ENCODE peak calls at places on chromosomes 12 and 14, in four cellular contexts. One of them, this sample, is unnamed.

GRCh38 chr12:105334568-105334967 is 4.1 kb downstream of the C12orf75 start:
- DNase-seq in tibial artery: no peak
- DNase-seq in mesendoderm: peak; percentile 59
- DNase-seq in breast epithelium: no peak
- DNase-seq in this sample: no peak

GRCh38 chr12:64733857-64734256 is 25.3 kb downstream of the GNS start:
- DNase-seq in tibial artery: no peak
- DNase-seq in mesendoderm: no peak
- DNase-seq in breast epithelium: no peak
- DNase-seq in this sample: peak; percentile 67

GRCh38 chr14:65213316-65213715 is 111.0 kb upstream of the MAX start:
- DNase-seq in tibial artery: no peak
- DNase-seq in mesendoderm: no peak
- DNase-seq in breast epithelium: no peak
- DNase-seq in this sample: no peak

GRCh38 chr12:67943295-67943892 is 45.9 kb upstream of the IFNG-AS1 start:
- DNase-seq in tibial artery: peak; percentile 89
- DNase-seq in mesendoderm: peak; percentile 69
- DNase-seq in breast epithelium: no peak
- DNase-seq in this sample: no peak

GRCh38 chr12:73678335-73678734 is 859.3 kb upstream of the ATXN7L3B start:
- DNase-seq in tibial artery: no peak
- DNase-seq in mesendoderm: peak; percentile 22
- DNase-seq in breast epithelium: no peak
- DNase-seq in this sample: no peak

GRCh38 chr12:31362759-31363415 is 36.9 kb upstream of the SINHCAF start:
- DNase-seq in tibial artery: no peak
- DNase-seq in mesendoderm: peak; percentile 80
- DNase-seq in breast epithelium: no peak
- DNase-seq in this sample: no peak

GRCh38 chr12:64193045-64193444 is 29.1 kb downstream of the KICS2 start:
- DNase-seq in tibial artery: no peak
- DNase-seq in mesendoderm: no peak
- DNase-seq in breast epithelium: no peak
- DNase-seq in this sample: no peak

GRCh38 chr12:10154145-10154496 is 17.8 kb downstream of the OLR1 start:
- DNase-seq in tibial artery: no peak
- DNase-seq in mesendoderm: no peak
- DNase-seq in breast epithelium: no peak
- DNase-seq in this sample: no peak

GRCh38 chr12:27843714-27844245 is 63.7 kb upstream of the MANSC4 start:
- DNase-seq in tibial artery: no peak
- DNase-seq in mesendoderm: peak; percentile 13
- DNase-seq in breast epithelium: no peak
- DNase-seq in this sample: no peak

GRCh38 chr12:75996907-75997447 is 34.6 kb downstream of the PHLDA1 start:
- DNase-seq in tibial artery: no peak
- DNase-seq in mesendoderm: no peak
- DNase-seq in breast epithelium: no peak
- DNase-seq in this sample: no peak

GRCh38 chr14:76904100-76904739 is 78.0 kb downstream of the LRRC74A start:
- DNase-seq in tibial artery: peak; percentile 60
- DNase-seq in mesendoderm: no peak
- DNase-seq in breast epithelium: no peak
- DNase-seq in this sample: no peak

GRCh38 chr12:88388566-88389269 is 191.6 kb downstream of the KITLG start:
- DNase-seq in tibial artery: no peak
- DNase-seq in mesendoderm: no peak
- DNase-seq in breast epithelium: no peak
- DNase-seq in this sample: no peak

GRCh38 chr14:105050551-105050897 is 14.7 kb downstream of the GPR132 start:
- DNase-seq in tibial artery: peak; percentile 23
- DNase-seq in mesendoderm: no peak
- DNase-seq in breast epithelium: no peak
- DNase-seq in this sample: no peak

GRCh38 chr12:4346931-4347330 is 25.9 kb downstream of the TIGAR start:
- DNase-seq in tibial artery: no peak
- DNase-seq in mesendoderm: no peak
- DNase-seq in breast epithelium: no peak
- DNase-seq in this sample: no peak

DNA sequence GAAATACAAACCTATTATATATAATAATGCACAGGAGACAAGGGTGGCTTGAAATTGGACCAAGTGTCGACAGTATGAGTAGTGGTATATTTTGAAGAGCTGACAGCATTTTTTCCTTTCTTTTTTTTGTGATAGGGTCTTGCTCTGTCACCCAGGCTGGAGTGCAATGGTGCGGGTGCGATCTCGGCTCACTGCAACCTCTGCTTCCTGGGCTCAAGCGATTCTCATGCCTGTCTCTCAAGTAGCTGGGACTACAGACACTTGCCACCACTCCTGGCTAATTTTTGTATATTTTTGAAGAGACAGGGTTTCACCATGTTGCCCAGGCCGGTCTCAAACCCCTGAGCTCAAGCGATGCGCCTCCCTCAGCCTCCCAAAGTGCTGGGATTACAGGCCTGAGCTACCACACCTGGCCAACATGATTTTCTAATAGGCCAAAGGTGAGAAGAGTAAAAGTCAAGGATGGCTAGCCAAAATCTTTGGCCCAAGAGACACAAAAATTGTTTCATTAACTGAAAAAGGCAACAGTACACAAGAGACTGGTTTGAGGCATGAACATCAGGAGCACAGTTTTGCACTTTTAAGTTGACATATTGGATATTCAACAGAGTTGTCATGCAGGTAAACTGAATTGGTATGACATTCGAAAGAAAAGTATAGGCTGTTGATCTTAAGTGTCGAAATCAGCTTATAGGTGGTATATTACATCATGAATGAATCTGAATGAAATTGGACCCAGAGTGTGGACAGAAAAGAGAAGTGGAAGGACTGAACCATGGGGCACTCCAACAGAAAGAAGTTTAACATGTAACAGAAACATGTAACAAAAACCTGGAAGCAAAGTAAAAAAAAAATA is 12.5 kb downstream of the HNRNPC start:
- DNase-seq in tibial artery: no peak
- DNase-seq in mesendoderm: no peak
- DNase-seq in breast epithelium: no peak
- DNase-seq in this sample: no peak
- H3K27ac ChIP-seq in tibial artery: no peak overlapping the region
- H3K27ac ChIP-seq in mesendoderm: no peak overlapping the region
- H3K27ac ChIP-seq in breast epithelium: peak overlapping the region; percentile 41
- H3K27ac ChIP-seq in this sample: no peak overlapping the region

GRCh38 chr14:59925797-59926196 is 5.9 kb downstream of the LRRC9 start:
- DNase-seq in tibial artery: no peak
- DNase-seq in mesendoderm: no peak
- DNase-seq in breast epithelium: no peak
- DNase-seq in this sample: no peak

GRCh38 chr14:59918824-59919581 is 941 bp upstream of the LRRC9 start:
- DNase-seq in tibial artery: no peak
- DNase-seq in mesendoderm: peak; percentile 48
- DNase-seq in breast epithelium: no peak
- DNase-seq in this sample: no peak

GRCh38 chr14:59919582-59920377 is at the start of gene LRRC9:
- DNase-seq in tibial artery: no peak
- DNase-seq in mesendoderm: peak; percentile 99
- DNase-seq in breast epithelium: no peak
- DNase-seq in this sample: no peak

GRCh38 chr14:59920378-59920683 is 387 bp downstream of the LRRC9 start:
- DNase-seq in tibial artery: no peak
- DNase-seq in mesendoderm: no peak
- DNase-seq in breast epithelium: no peak
- DNase-seq in this sample: no peak
- H3K27ac ChIP-seq in tibial artery: no peak overlapping the region
- H3K27ac ChIP-seq in mesendoderm: peak overlapping the region; percentile 17
- H3K27ac ChIP-seq in breast epithelium: no peak overlapping the region
- H3K27ac ChIP-seq in this sample: no peak overlapping the region

GRCh38 chr12:92624236-92624635 is 78.6 kb upstream of the PLEKHG7 start:
- DNase-seq in tibial artery: no peak
- DNase-seq in mesendoderm: no peak
- DNase-seq in breast epithelium: no peak
- DNase-seq in this sample: no peak

GRCh38 chr12:92628476-92628875 is 74.3 kb upstream of the PLEKHG7 start:
- DNase-seq in tibial artery: no peak
- DNase-seq in mesendoderm: no peak
- DNase-seq in breast epithelium: no peak
- DNase-seq in this sample: no peak

GRCh38 chr12:92623386-92623785 is 79.4 kb upstream of the PLEKHG7 start:
- DNase-seq in tibial artery: no peak
- DNase-seq in mesendoderm: no peak
- DNase-seq in breast epithelium: no peak
- DNase-seq in this sample: no peak

GRCh38 chr12:92627511-92627910 is 75.3 kb upstream of the PLEKHG7 start:
- DNase-seq in tibial artery: no peak
- DNase-seq in mesendoderm: no peak
- DNase-seq in breast epithelium: no peak
- DNase-seq in this sample: no peak

DNA sequence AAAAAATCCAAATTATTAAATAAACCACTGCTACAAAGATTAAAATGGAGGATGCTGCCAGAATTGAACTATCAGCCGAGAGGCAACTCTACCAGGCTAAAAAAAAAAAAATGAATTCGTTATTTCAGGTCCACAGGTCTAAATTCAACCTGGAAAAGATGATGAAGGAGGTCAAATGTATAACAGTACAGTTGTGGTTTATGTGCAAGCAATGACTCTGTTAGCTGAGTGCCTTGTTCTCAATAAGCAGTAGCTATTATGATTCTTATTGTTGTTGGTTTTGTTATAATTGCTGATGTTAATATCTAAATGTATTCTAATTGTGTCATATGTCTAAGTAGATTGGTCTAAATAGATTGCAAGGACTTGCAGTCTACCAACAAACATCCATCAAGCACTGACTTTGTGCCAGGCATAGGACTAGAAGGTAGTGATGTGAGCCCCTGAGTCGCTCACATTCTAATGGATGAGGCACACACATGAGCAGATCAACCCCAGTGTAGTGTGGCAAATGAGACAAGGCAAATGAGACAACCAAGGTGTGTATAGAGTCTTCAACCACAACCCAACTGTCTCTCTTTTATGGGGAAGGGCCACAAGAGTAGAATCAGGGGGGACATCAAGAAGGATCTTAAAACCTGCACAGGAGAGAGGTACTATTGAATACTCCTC is 77.0 kb upstream of the PLEKHG7 start:
- DNase-seq in tibial artery: no peak
- DNase-seq in mesendoderm: no peak
- DNase-seq in breast epithelium: no peak
- DNase-seq in this sample: no peak
- H3K27ac ChIP-seq in tibial artery: no peak overlapping the region
- H3K27ac ChIP-seq in mesendoderm: no peak overlapping the region
- H3K27ac ChIP-seq in breast epithelium: no peak overlapping the region
- H3K27ac ChIP-seq in this sample: no peak overlapping the region

DNA sequence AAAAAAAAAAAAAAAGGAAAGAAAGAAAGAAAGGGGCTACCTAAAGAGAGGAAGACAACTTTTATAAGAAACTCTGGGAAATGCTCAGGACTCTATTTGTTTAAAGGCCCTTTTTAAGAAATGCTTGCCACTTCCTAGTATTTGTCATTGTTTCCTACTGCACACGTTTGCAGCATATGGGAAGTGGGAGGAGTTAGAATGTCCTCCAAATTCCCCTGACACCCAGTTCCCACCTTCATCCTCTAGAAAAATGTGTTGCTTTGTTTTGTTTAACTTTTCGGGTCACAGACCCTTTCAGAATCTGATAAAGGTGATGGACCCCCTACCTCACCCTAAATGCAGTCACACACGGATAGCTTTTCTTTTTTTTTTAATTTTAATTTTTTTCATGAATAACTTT is 40.8 kb downstream of the NINJ2 start:
- DNase-seq in tibial artery: no peak
- DNase-seq in mesendoderm: no peak
- DNase-seq in breast epithelium: no peak
- DNase-seq in this sample: no peak
- H3K27ac ChIP-seq in tibial artery: no peak overlapping the region
- H3K27ac ChIP-seq in mesendoderm: no peak overlapping the region
- H3K27ac ChIP-seq in breast epithelium: no peak overlapping the region
- H3K27ac ChIP-seq in this sample: no peak overlapping the region

GRCh38 chr12:115205755-115206308 is 521.9 kb upstream of the TBX3 start:
- DNase-seq in tibial artery: no peak
- DNase-seq in mesendoderm: no peak
- DNase-seq in breast epithelium: no peak
- DNase-seq in this sample: no peak

GRCh38 chr12:115207216-115207915 is 523.4 kb upstream of the TBX3 start:
- DNase-seq in tibial artery: no peak
- DNase-seq in mesendoderm: peak; percentile 31
- DNase-seq in breast epithelium: no peak
- DNase-seq in this sample: no peak

GRCh38 chr12:115210533-115211252 is 526.7 kb upstream of the TBX3 start:
- DNase-seq in tibial artery: no peak
- DNase-seq in mesendoderm: no peak
- DNase-seq in breast epithelium: no peak
- DNase-seq in this sample: no peak

GRCh38 chr12:115209230-115209629 is 525.3 kb upstream of the TBX3 start:
- DNase-seq in tibial artery: no peak
- DNase-seq in mesendoderm: no peak
- DNase-seq in breast epithelium: no peak
- DNase-seq in this sample: no peak

GRCh38 chr12:115208098-115208497 is 524.1 kb upstream of the TBX3 start:
- DNase-seq in tibial artery: no peak
- DNase-seq in mesendoderm: peak; percentile 42
- DNase-seq in breast epithelium: no peak
- DNase-seq in this sample: no peak
- H3K27ac ChIP-seq in tibial artery: no peak overlapping the region
- H3K27ac ChIP-seq in mesendoderm: no peak overlapping the region
- H3K27ac ChIP-seq in breast epithelium: no peak overlapping the region
- H3K27ac ChIP-seq in this sample: no peak overlapping the region

This sample was measured in substantia nigra.